ENCODE peak calls at places on chromosomes 11 and 22, in six cellular contexts. One of them, this sample, is unnamed.

GRCh38 chr11:46353706-46354105 is 6.4 kb downstream of the DGKZ start:
- DNase-seq in IMR-90: peak
- DNase-seq in suprapubic skin: no peak
- DNase-seq in Peyer's patch: no peak
- DNase-seq in gastrocnemius medialis: no peak
- DNase-seq in uterus: no peak
- DNase-seq in this sample: peak

GRCh38 chr22:17046949-17047348 is 37.9 kb upstream of the IL17RA start:
- DNase-seq in suprapubic skin: no peak
- DNase-seq in gastrocnemius medialis: no peak
- DNase-seq in IMR-90: no peak
- DNase-seq in Peyer's patch: no peak
- DNase-seq in uterus: no peak
- DNase-seq in this sample: no peak

GRCh38 chr11:118792642-118793124 is 1.7 kb upstream of the DDX6 start:
- DNase-seq in gastrocnemius medialis: peak
- DNase-seq in IMR-90: peak
- DNase-seq in Peyer's patch: no peak
- DNase-seq in suprapubic skin: peak
- DNase-seq in uterus: peak
- DNase-seq in this sample: peak

GRCh38 chr11:87428266-87428665 is 390.5 kb downstream of the TMEM135 start:
- DNase-seq in uterus: no peak
- DNase-seq in suprapubic skin: no peak
- DNase-seq in gastrocnemius medialis: no peak
- DNase-seq in IMR-90: peak
- DNase-seq in Peyer's patch: no peak
- DNase-seq in this sample: no peak

GRCh38 chr11:110015695-110016094 is 77.5 kb upstream of the ZC3H12C start:
- DNase-seq in uterus: no peak
- DNase-seq in gastrocnemius medialis: no peak
- DNase-seq in suprapubic skin: no peak
- DNase-seq in Peyer's patch: no peak
- DNase-seq in IMR-90: no peak
- DNase-seq in this sample: no peak

GRCh38 chr22:29037340-29037932 is 24.2 kb downstream of the C22orf31 start:
- DNase-seq in gastrocnemius medialis: no peak
- DNase-seq in Peyer's patch: no peak
- DNase-seq in IMR-90: no peak
- DNase-seq in suprapubic skin: no peak
- DNase-seq in uterus: no peak
- DNase-seq in this sample: no peak

GRCh38 chr11:12242071-12242672 is 131.8 kb downstream of the MICAL2 start:
- DNase-seq in uterus: no peak
- DNase-seq in Peyer's patch: no peak
- DNase-seq in IMR-90: no peak
- DNase-seq in gastrocnemius medialis: no peak
- DNase-seq in suprapubic skin: no peak
- DNase-seq in this sample: no peak

GRCh38 chr11:18132341-18132740 is at the start of gene MRGPRX3:
- DNase-seq in IMR-90: no peak
- DNase-seq in uterus: no peak
- DNase-seq in suprapubic skin: no peak
- DNase-seq in Peyer's patch: no peak
- DNase-seq in gastrocnemius medialis: no peak
- DNase-seq in this sample: no peak

GRCh38 chr11:33723238-33723881 is 12.9 kb downstream of the CD59 start:
- DNase-seq in suprapubic skin: peak
- DNase-seq in gastrocnemius medialis: no peak
- DNase-seq in Peyer's patch: no peak
- DNase-seq in IMR-90: peak
- DNase-seq in uterus: no peak
- DNase-seq in this sample: peak

GRCh38 chr22:39482768-39483167 is 19.3 kb upstream of the MIEF1 start:
- DNase-seq in gastrocnemius medialis: no peak
- DNase-seq in suprapubic skin: no peak
- DNase-seq in Peyer's patch: no peak
- DNase-seq in IMR-90: peak
- DNase-seq in uterus: no peak
- DNase-seq in this sample: no peak

GRCh38 chr11:46865340-46865739 is 19.3 kb upstream of the CKAP5 start:
- DNase-seq in gastrocnemius medialis: no peak
- DNase-seq in Peyer's patch: no peak
- DNase-seq in suprapubic skin: no peak
- DNase-seq in uterus: no peak
- DNase-seq in IMR-90: peak
- DNase-seq in this sample: no peak

GRCh38 chr22:19984201-19984753 is 32.3 kb downstream of the ARVCF start:
- DNase-seq in gastrocnemius medialis: peak
- DNase-seq in IMR-90: peak
- DNase-seq in uterus: peak
- DNase-seq in Peyer's patch: no peak
- DNase-seq in suprapubic skin: no peak
- DNase-seq in this sample: peak

GRCh38 chr22:34914871-34915270 is 151.1 kb upstream of the ISX start:
- DNase-seq in gastrocnemius medialis: no peak
- DNase-seq in suprapubic skin: no peak
- DNase-seq in IMR-90: no peak
- DNase-seq in uterus: no peak
- DNase-seq in Peyer's patch: no peak
- DNase-seq in this sample: no peak

GRCh38 chr11:15720460-15720859 is 605.7 kb downstream of the INSC start:
- DNase-seq in Peyer's patch: no peak
- DNase-seq in gastrocnemius medialis: no peak
- DNase-seq in uterus: no peak
- DNase-seq in suprapubic skin: no peak
- DNase-seq in IMR-90: peak
- DNase-seq in this sample: no peak

GRCh38 chr11:65777241-65777640 is 3.5 kb downstream of the AP5B1 start:
- DNase-seq in suprapubic skin: no peak
- DNase-seq in IMR-90: no peak
- DNase-seq in Peyer's patch: no peak
- DNase-seq in gastrocnemius medialis: no peak
- DNase-seq in uterus: no peak
- DNase-seq in this sample: no peak

GRCh38 chr11:70872950-70873735 is 379.2 kb downstream of the SHANK2 start:
- DNase-seq in suprapubic skin: no peak
- DNase-seq in gastrocnemius medialis: no peak
- DNase-seq in Peyer's patch: no peak
- DNase-seq in uterus: no peak
- DNase-seq in IMR-90: no peak
- DNase-seq in this sample: no peak

GRCh38 chr11:9446230-9446629 is 14.6 kb upstream of the ZNF143 start:
- DNase-seq in Peyer's patch: no peak
- DNase-seq in uterus: no peak
- DNase-seq in gastrocnemius medialis: no peak
- DNase-seq in suprapubic skin: no peak
- DNase-seq in IMR-90: no peak
- DNase-seq in this sample: no peak

GRCh38 chr11:47724041-47724729 is 9.0 kb upstream of the AGBL2 start:
- DNase-seq in uterus: no peak
- DNase-seq in IMR-90: peak
- DNase-seq in suprapubic skin: no peak
- DNase-seq in Peyer's patch: peak
- DNase-seq in gastrocnemius medialis: peak
- DNase-seq in this sample: peak

DNA sequence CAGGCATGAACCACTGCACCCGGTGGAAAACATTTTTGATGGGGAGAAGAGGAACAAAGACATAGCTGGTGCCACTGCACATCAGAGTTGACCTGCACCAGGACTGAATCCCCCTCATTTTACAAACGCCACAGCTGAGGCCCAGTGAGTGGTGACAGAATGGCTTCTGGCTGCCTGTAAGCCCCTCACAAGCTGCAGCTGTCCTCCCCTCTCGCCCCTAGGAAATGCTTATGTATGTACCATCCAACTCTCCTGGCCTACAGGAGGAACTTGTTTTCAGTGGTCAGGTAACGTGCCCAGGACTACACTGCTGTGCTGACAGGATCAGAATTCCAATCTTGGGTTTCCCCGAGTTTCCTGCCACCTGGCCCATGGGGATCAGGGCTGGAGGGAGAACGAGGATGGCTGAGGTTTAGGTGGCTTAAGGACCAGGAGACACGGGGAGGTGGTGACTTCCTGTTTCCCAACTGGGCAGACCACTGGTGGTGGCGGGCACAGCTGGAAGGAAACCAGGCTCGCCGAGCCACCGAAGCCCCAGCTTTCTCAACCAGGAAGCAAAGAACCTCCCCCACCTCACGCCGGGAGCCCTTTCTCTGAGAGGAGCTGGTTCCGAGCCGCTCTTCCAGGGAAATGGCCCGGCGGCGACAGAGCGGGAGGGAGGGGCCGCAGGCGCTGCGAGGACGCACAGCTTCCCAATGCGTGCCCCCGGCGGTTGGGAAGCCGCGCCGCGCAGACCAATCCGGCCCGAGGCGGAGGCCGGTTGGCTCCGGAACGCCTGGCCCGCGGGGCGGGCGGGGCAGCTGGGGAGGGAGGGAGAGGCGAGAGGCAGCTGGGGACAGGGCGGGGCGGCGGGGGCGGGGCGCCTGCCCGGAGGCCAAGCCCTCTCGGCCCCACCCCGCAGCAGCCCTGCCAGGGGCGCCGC is 1.0 kb upstream of the LRFN4 start:
- DNase-seq in gastrocnemius medialis: peak
- DNase-seq in suprapubic skin: peak
- DNase-seq in uterus: peak
- DNase-seq in IMR-90: peak
- DNase-seq in Peyer's patch: peak
- DNase-seq in this sample: peak
- TF ChIP-seq POLR2A in gastrocnemius medialis: peak
- TF ChIP-seq POLR2A in suprapubic skin: no peak
- TF ChIP-seq POLR2A in uterus: peak
- TF ChIP-seq POLR2A in IMR-90: peak
- TF ChIP-seq POLR2A in Peyer's patch: peak
- TF ChIP-seq POLR2A in this sample: peak

GRCh38 chr11:1694064-1694845 is 2.7 kb upstream of the KRTAP5-6 start:
- DNase-seq in suprapubic skin: peak
- DNase-seq in Peyer's patch: peak
- DNase-seq in uterus: peak
- DNase-seq in IMR-90: peak
- DNase-seq in gastrocnemius medialis: peak
- DNase-seq in this sample: peak
- H3K27ac ChIP-seq in suprapubic skin: no peak
- H3K27ac ChIP-seq in Peyer's patch: no peak
- H3K27ac ChIP-seq in uterus: peak
- H3K27ac ChIP-seq in IMR-90: no peak
- H3K27ac ChIP-seq in gastrocnemius medialis: no peak
- H3K27ac ChIP-seq in this sample: peak

GRCh38 chr11:62709262-62710000 is 2.0 kb downstream of the GNG3 start:
- DNase-seq in Peyer's patch: peak
- DNase-seq in uterus: peak
- DNase-seq in IMR-90: peak
- DNase-seq in suprapubic skin: peak
- DNase-seq in gastrocnemius medialis: peak
- DNase-seq in this sample: peak
- TF ChIP-seq POLR2A in Peyer's patch: peak
- TF ChIP-seq POLR2A in uterus: peak
- TF ChIP-seq POLR2A in IMR-90: peak
- TF ChIP-seq POLR2A in suprapubic skin: peak
- TF ChIP-seq POLR2A in gastrocnemius medialis: peak
- TF ChIP-seq POLR2A in this sample: no peak

GRCh38 chr11:116835042-116835772 is 2.2 kb downstream of the APOA1 start:
- DNase-seq in suprapubic skin: no peak
- DNase-seq in IMR-90: no peak
- DNase-seq in Peyer's patch: no peak
- DNase-seq in gastrocnemius medialis: no peak
- DNase-seq in uterus: no peak
- DNase-seq in this sample: no peak
- H3K27ac ChIP-seq in suprapubic skin: no peak
- H3K27ac ChIP-seq in IMR-90: peak
- H3K27ac ChIP-seq in Peyer's patch: peak
- H3K27ac ChIP-seq in gastrocnemius medialis: peak
- H3K27ac ChIP-seq in uterus: peak
- H3K27ac ChIP-seq in this sample: peak

This sample was measured in heart left ventricle.